ENCODE peak calls at places on chromosomes 6 and 20, in six cellular contexts. D, V, T, K, Y and H are unnamed samples.
A peak's percentile ranks its signal among the peaks of the same experiment; 100 is the strongest.

GRCh38 chr20:61989741-61990140 is 75.9 kb downstream of the TAF4 start:
- DNase-seq in Y (no peak), T (no peak), V (no peak), D (no peak), K (no peak), H (no peak)

GRCh38 chr6:33082702-33083101 is 6.9 kb downstream of the HLA-DPB1 start:
- DNase-seq in K (peak; percentile 72), V (peak; percentile 58), T (peak; percentile 71), Y (peak; percentile 36), D (peak; percentile 59), H (peak; percentile 54)

GRCh38 chr20:32050851-32051556 is 1.0 kb upstream of the HCK start:
- DNase-seq in D (peak; percentile 79), V (no peak), K (peak; percentile 52), T (peak; percentile 77), Y (no peak), H (no peak)

GRCh38 chr6:20907486-20908071 is 373.3 kb downstream of the CDKAL1 start:
- DNase-seq in T (no peak), K (no peak), V (no peak), Y (no peak), D (no peak), H (no peak)

GRCh38 chr6:169451065-169451840 is 197.6 kb upstream of the THBS2 start:
- DNase-seq in Y (no peak), K (no peak), T (no peak), D (no peak), V (peak; percentile 46), H (no peak)

GRCh38 chr6:137864812-137865508 is 2.1 kb upstream of the TNFAIP3 start:
- DNase-seq in T (no peak), Y (no peak), D (no peak), K (no peak), V (no peak), H (no peak)

GRCh38 chr6:125195526-125195925 is 42.0 kb downstream of the TPD52L1 start:
- DNase-seq in T (no peak), D (no peak), K (no peak), Y (no peak), V (no peak), H (no peak)

GRCh38 chr20:8255945-8256632 is 124.0 kb downstream of the PLCB1 start:
- DNase-seq in T (no peak), V (peak; percentile 13), Y (no peak), D (peak; percentile 44), K (no peak), H (peak; percentile 42)

GRCh38 chr20:371755-372542 is 8.6 kb upstream of the TRIB3 start:
- DNase-seq in T (peak; percentile 93), K (no peak), D (peak; percentile 92), Y (peak; percentile 73), V (peak; percentile 97), H (peak; percentile 42)

GRCh38 chr20:35200255-35200654 is 26.2 kb upstream of the MMP24 start:
- DNase-seq in V (peak; percentile 87), K (no peak), Y (peak; percentile 50), D (no peak), T (no peak), H (no peak)

GRCh38 chr20:5135363-5136012 is 8.7 kb downstream of the CDS2 start:
- DNase-seq in V (no peak), D (no peak), T (no peak), Y (no peak), K (peak; percentile 54), H (peak; percentile 48)

GRCh38 chr6:52512199-52512598 is 64.7 kb downstream of the TRAM2 start:
- DNase-seq in D (no peak), T (no peak), Y (peak; percentile 88), V (peak; percentile 96), K (no peak), H (peak; percentile 99)

GRCh38 chr6:4322846-4323309 is 187.5 kb upstream of the ECI2 start:
- DNase-seq in Y (no peak), T (no peak), K (no peak), V (no peak), D (no peak), H (no peak)

GRCh38 chr20:19699132-19699971 is 58.7 kb upstream of the RIN2 start:
- DNase-seq in T (no peak), D (no peak), Y (peak; percentile 75), V (peak; percentile 87), K (no peak), H (peak; percentile 13)

GRCh38 chr20:61948586-61949362 is 116.9 kb downstream of the TAF4 start:
- DNase-seq in V (no peak), Y (no peak), K (no peak), D (peak; percentile 20), T (peak; percentile 36), H (no peak)

GRCh38 chr6:79526897-79527296 is 10.3 kb downstream of the LCA5 start:
- DNase-seq in V (no peak), K (no peak), D (no peak), T (no peak), Y (no peak), H (no peak)

GRCh38 chr6:88814909-88815308 is 148.5 kb downstream of the RNGTT start:
- DNase-seq in Y (no peak), T (no peak), V (no peak), D (no peak), K (no peak), H (no peak)

GRCh38 chr20:41424546-41424945 is 57.9 kb upstream of the EMILIN3 start:
- DNase-seq in Y (no peak), K (no peak), T (no peak), D (no peak), V (no peak), H (no peak)

GRCh38 chr6:123489589-123489988 is 147.2 kb downstream of the TRDN start:
- DNase-seq in Y (no peak), D (no peak), K (no peak), V (peak; percentile 70), T (no peak), H (no peak)

GRCh38 chr6:90383212-90383611 is 86.6 kb upstream of the BACH2 start:
- DNase-seq in Y (no peak), V (no peak), D (no peak), K (peak; percentile 42), T (no peak), H (no peak)

GRCh38 chr6:28534880-28535279 is 9.2 kb downstream of the GPX5 start:
- DNase-seq in V (no peak), T (no peak), K (no peak), D (no peak), Y (no peak), H (no peak)

GRCh38 chr6:136236491-136237293 is 13.4 kb downstream of the MTFR2 start:
- DNase-seq in Y (no peak), V (no peak), D (peak; percentile 71), K (no peak), T (peak; percentile 72), H (no peak)

DNA sequence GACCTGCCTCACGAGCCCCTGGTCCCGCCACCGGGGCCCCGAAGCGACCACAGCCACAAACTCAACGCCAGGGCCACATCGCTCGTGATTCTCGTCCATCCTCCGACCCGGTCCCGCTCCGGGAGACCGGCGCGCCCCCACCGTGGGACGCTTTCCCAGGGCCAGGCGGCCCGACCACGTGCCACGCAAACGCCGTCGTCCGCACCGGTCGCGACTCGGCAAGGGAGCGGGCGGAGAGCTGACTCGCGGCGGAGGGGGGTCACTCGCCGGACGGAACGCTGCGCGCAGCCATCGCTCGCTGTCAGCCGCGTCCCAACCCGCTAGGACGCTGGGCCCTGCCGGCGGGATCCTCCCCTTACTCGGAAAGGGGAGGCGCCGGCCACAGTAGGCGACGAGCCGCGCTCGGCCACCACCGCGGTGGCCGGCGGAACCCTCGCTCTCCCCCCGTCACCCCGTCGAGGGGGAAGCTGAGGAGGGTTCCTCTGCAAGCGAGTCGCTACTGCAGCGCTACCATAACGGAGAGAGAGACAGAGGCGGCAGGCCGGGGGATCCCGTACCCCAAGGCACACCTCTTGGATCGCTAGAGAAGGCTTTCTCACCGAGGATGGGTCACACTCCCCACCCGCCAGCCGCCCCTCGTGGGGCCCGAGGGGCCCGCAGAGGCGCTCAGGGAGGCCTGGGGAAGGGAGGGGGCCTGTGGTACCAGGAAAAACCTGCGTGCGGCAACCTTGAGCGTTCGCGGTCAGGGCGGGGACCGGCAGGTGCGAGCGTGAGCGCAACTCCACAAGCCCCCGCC is 511.8 kb upstream of the ZNF337 start:
- DNase-seq in Y (no peak), V (no peak), D (peak; percentile 75), T (peak; percentile 84), K (peak; percentile 1), H (peak; percentile 32)
- H3K4me3 ChIP-seq in Y (peak overlapping the region; percentile 18), V (peak overlapping the region; percentile 11), D (peak overlapping the region; percentile 52), T (peak overlapping the region; percentile 46), K (no peak overlapping the region), H (peak overlapping the region; percentile 43)

GRCh38 chr20:59603727-59604608 is at the start of gene PHACTR3:
- DNase-seq in T (no peak), Y (no peak), D (no peak), V (no peak), K (no peak), H (no peak)
- H3K4me3 ChIP-seq in T (peak within 1 kb of the TSS; percentile 23), Y (no peak within 1 kb of the TSS), D (peak within 1 kb of the TSS; percentile 11), V (no peak within 1 kb of the TSS), K (no peak within 1 kb of the TSS), H (no peak within 1 kb of the TSS)

DNA sequence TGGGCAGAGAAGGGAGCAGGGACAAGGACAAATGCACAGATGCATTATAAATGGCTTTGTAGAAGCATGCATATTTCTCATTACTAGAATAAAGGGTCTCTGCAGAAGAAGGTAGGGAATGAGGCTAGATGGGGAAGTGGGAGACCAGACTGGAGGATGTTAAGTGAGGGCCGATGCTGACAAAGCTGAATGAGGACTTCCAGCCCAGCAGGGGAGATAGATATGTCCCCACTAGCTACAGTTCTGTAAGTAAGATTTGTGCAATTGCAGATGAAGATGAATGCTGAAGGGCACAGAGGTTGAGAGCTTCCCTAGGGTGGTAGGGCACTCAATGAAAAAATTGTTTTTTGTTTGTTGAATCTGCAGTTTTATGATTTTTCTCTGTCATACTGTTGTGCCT is 16.9 kb downstream of the ADGRG6 start:
- DNase-seq in K (no peak), T (no peak), V (no peak), Y (no peak), D (no peak), H (no peak)
- H3K4me3 ChIP-seq in K (no peak overlapping the region), T (no peak overlapping the region), V (no peak overlapping the region), Y (no peak overlapping the region), D (no peak overlapping the region), H (no peak overlapping the region)

GRCh38 chr6:87308970-87309369 is 13.4 kb upstream of the SMIM8 start:
- DNase-seq in V (peak; percentile 5), T (no peak), D (no peak), K (no peak), Y (no peak), H (peak; percentile 25)
- H3K4me3 ChIP-seq in V (no peak overlapping the region), T (no peak overlapping the region), D (no peak overlapping the region), K (no peak overlapping the region), Y (no peak overlapping the region), H (no peak overlapping the region)

GRCh38 chr6:108168980-108169800 is 3.4 kb downstream of the NR2E1 start:
- DNase-seq in K (no peak), D (no peak), Y (no peak), T (no peak), V (no peak), H (no peak)
- H3K4me3 ChIP-seq in K (no peak overlapping the region), D (peak overlapping the region; percentile 33), Y (no peak overlapping the region), T (peak overlapping the region; percentile 26), V (no peak overlapping the region), H (no peak overlapping the region)

GRCh38 chr6:142867988-142868818 is 76.8 kb downstream of the HIVEP2 start:
- DNase-seq in Y (peak; percentile 59), D (no peak), T (no peak), V (peak; percentile 72), K (no peak), H (no peak)
- H3K4me3 ChIP-seq in Y (no peak overlapping the region), D (no peak overlapping the region), T (peak overlapping the region; percentile 12), V (no peak overlapping the region), K (no peak overlapping the region), H (no peak overlapping the region)